ENCODE peak calls at places on chromosomes 3 and 15, in five cellular contexts. H, Z, F, S and X are unnamed samples.

GRCh38 chr3:78712270-78712669 is 1055.5 kb downstream of the ROBO1 start:
- DNase-seq in S (no peak), Z (no peak), F (no peak), H (no peak), X (no peak)

GRCh38 chr15:70596354-70597055 is 166.9 kb downstream of the UACA start:
- DNase-seq in Z (no peak), H (no peak), F (no peak), S (no peak), X (peak; percentile 7)

GRCh38 chr3:194269610-194270145 is 81.5 kb downstream of the CPN2 start:
- DNase-seq in H (peak; percentile 86), S (no peak), Z (no peak), F (no peak), X (no peak)

GRCh38 chr3:61699622-61700021 is 138.3 kb downstream of the PTPRG start:
- DNase-seq in H (peak; percentile 92), S (no peak), F (no peak), Z (peak; percentile 35), X (no peak)

GRCh38 chr3:190989213-190989612 is 126.7 kb upstream of the GMNC start:
- DNase-seq in Z (no peak), H (no peak), S (no peak), F (no peak), X (no peak)

GRCh38 chr3:125606291-125606690 is 11.0 kb upstream of the OSBPL11 start:
- DNase-seq in S (no peak), F (no peak), Z (no peak), H (no peak), X (no peak)

GRCh38 chr3:194386066-194386465 is 13.0 kb downstream of the GP5 start:
- DNase-seq in H (no peak), F (no peak), S (no peak), Z (no peak), X (no peak)

GRCh38 chr3:32557640-32558352 is 12.9 kb downstream of the DYNC1LI1 start:
- DNase-seq in F (no peak), S (no peak), H (no peak), Z (no peak), X (no peak)

GRCh38 chr3:66023728-66024390 is 14.9 kb downstream of the MAGI1 start:
- DNase-seq in Z (no peak), S (no peak), H (no peak), F (no peak), X (no peak)

GRCh38 chr3:134646086-134646485 is 4.7 kb downstream of the KY start:
- DNase-seq in F (no peak), H (no peak), Z (no peak), S (no peak), X (no peak)

GRCh38 chr3:35648347-35648746 is 9.0 kb downstream of the ARPP21 start:
- DNase-seq in Z (no peak), S (no peak), F (no peak), H (no peak), X (no peak)

GRCh38 chr3:171566803-171567422 is 106.7 kb upstream of the TNIK start:
- DNase-seq in Z (peak; percentile 46), S (no peak), H (peak; percentile 82), F (peak; percentile 64), X (peak; percentile 13)

GRCh38 chr15:74621546-74621920 is 5.9 kb downstream of the CLK3 start:
- DNase-seq in F (no peak), S (no peak), H (no peak), Z (no peak), X (no peak)

GRCh38 chr3:78204977-78205376 is 1165.1 kb downstream of the ROBO2 start:
- DNase-seq in H (peak; percentile 46), S (no peak), F (peak; percentile 57), Z (no peak), X (no peak)

GRCh38 chr3:141231923-141232861 is 567 bp downstream of the PXYLP1 start:
- DNase-seq in H (peak; percentile 76), F (peak; percentile 58), Z (peak; percentile 29), S (no peak), X (no peak)

GRCh38 chr3:194633349-194634004 is at the start of gene TMEM44:
- DNase-seq in Z (peak; percentile 86), S (peak; percentile 21), H (peak; percentile 88), F (peak; percentile 91), X (peak; percentile 46)

GRCh38 chr15:29143909-29144308 is 125.7 kb downstream of the NSMCE3 start:
- DNase-seq in S (no peak), F (no peak), H (no peak), Z (no peak), X (no peak)

GRCh38 chr3:139505829-139506386 is 29.6 kb upstream of the RBP2 start:
- DNase-seq in F (no peak), H (no peak), Z (no peak), S (no peak), X (no peak)

GRCh38 chr3:72606005-72606800 is 242.0 kb downstream of the SHQ1 start:
- DNase-seq in H (no peak), Z (no peak), F (no peak), S (no peak), X (no peak)

GRCh38 chr15:31252386-31252785 is 74.2 kb upstream of the KLF13 start:
- DNase-seq in F (no peak), Z (no peak), H (no peak), S (no peak), X (no peak)

GRCh38 chr3:65751123-65751700 is 287.5 kb downstream of the MAGI1 start:
- DNase-seq in S (no peak), Z (peak; percentile 71), F (peak; percentile 79), H (peak; percentile 92), X (no peak)

GRCh38 chr3:98775459-98775858 is 12.3 kb downstream of the ST3GAL6 start:
- DNase-seq in S (no peak), Z (no peak), H (no peak), F (no peak), X (no peak)

GRCh38 chr3:151504606-151505005 is 43.7 kb upstream of the IGSF10 start:
- DNase-seq in H (no peak), Z (no peak), S (no peak), F (no peak), X (no peak)

GRCh38 chr15:66253643-66254363 is at the start of gene MEGF11:
- DNase-seq in S (no peak), H (peak; percentile 87), F (peak; percentile 57), Z (no peak), X (no peak)

GRCh38 chr3:32392530-32393302 is 1.1 kb downstream of the CMTM7 start:
- DNase-seq in F (no peak), H (peak; percentile 38), Z (no peak), S (no peak), X (no peak)

GRCh38 chr3:13346481-13347389 is 73.4 kb downstream of the NUP210 start:
- DNase-seq in S (peak; percentile 53), H (peak; percentile 78), F (peak; percentile 56), Z (no peak), X (no peak)

GRCh38 chr3:13347390-13347966 is 72.6 kb downstream of the NUP210 start:
- DNase-seq in S (no peak), Z (no peak), F (peak; percentile 28), H (peak; percentile 61), X (no peak)

GRCh38 chr3:13348100-13348499 is 72.0 kb downstream of the NUP210 start:
- DNase-seq in Z (no peak), H (no peak), F (no peak), S (no peak), X (no peak)

GRCh38 chr3:13349823-13350222 is 70.3 kb downstream of the NUP210 start:
- DNase-seq in S (no peak), H (no peak), Z (peak; percentile 58), F (peak; percentile 0), X (no peak)

DNA sequence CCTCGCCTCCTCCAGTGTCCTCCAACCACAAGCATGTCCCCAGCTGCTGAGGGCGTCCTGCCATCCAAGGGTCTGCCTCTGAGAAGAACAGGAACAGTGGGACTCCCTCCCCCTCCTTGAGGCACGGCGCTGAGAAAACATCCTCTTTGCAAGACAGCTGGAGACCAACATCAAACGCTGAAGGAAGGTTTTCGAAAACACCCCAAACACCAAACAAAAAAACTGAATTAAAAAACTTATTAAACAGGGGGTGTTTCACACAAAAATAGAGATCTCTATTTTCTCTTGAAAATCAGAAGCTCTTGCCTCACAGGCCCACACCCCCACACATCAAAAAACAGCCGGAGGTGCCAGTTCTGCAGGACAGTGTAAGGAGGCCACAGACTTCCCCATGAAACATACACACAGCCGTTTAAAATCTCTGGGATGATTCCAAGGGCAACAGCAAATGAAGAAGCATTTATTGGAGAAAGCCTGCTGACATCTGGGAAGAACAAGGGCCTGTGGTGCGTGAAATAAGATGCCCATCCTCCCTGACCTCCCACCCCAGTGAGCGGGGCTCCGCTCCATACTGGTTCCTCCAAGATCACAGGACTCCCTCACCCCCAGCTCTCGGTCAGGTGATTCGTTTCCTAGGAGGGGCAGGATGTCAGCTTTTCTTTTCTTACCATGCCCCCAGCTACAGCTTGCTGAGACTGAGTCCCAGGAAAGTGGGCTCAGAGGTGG is 71.3 kb downstream of the NUP210 start:
- DNase-seq in S (no peak), F (no peak), Z (no peak), H (peak; percentile 51), X (no peak)
- H3K27ac ChIP-seq in S (peak overlapping the region; percentile 29), F (no peak overlapping the region), Z (peak overlapping the region; percentile 71), H (peak overlapping the region; percentile 93), X (no peak overlapping the region)

GRCh38 chr3:127237835-127238234 is 44.9 kb downstream of the PRR23E start:
- DNase-seq in H (no peak), S (no peak), Z (no peak), F (no peak), X (no peak)
- H3K27me3 ChIP-seq in H (no peaks in the 10 kb centered on the region), S (no peaks in the 10 kb centered on the region), Z (no peaks in the 10 kb centered on the region), F (no peaks in the 10 kb centered on the region), X (peaks cover 3% of the 10 kb centered on the region)

GRCh38 chr3:188268336-188268735 is 114.4 kb downstream of the LPP start:
- DNase-seq in Z (no peak), F (no peak), S (no peak), H (no peak), X (no peak)

GRCh38 chr3:188269040-188269439 is 115.1 kb downstream of the LPP start:
- DNase-seq in H (no peak), F (no peak), S (no peak), Z (no peak), X (no peak)

GRCh38 chr3:188264231-188265213 is 110.6 kb downstream of the LPP start:
- DNase-seq in S (no peak), Z (no peak), H (no peak), F (no peak), X (no peak)

GRCh38 chr3:188267790-188268333 is 113.9 kb downstream of the LPP start:
- DNase-seq in F (no peak), H (peak; percentile 71), S (no peak), Z (no peak), X (no peak)

DNA sequence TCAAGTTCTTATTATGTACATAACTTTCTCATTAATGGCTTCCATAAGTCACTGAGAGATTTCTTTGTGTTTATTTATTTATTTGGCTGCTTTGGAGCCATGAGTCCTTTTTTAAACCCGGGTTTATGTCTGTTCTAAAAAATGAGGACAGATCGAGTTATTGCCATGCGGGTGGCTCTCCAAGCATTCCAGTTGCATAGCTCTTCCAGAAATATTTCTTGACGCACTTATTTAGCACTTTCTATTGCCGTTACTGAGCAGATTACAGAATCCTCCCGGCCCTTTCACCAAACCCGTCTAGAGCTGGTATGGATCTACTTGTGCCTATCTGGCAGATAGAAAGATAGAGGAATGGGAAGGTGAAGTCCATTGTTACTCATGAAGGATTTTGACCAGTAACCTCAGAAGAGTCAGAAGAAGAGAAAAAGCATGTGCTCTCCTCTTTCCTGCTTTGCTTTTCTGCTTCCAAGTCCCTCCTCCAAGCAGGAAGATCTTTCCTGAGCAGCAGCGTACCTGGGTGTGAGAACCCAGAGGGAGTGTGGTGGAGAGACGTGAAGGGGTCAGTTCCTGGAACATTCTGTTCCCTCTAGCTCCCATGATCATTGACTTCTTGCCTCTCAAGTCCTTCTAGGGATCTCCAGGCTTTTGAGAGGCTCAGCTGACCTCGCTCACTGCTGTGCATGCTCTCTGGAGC is 112.8 kb downstream of the LPP start:
- DNase-seq in S (no peak), H (no peak), F (no peak), Z (no peak), X (no peak)
- H3K4me1 ChIP-seq in S (no peaks in the 10 kb centered on the region), H (peaks cover 72% of the 10 kb centered on the region), F (peaks cover 71% of the 10 kb centered on the region), Z (peaks cover 29% of the 10 kb centered on the region), X (peaks cover 9% of the 10 kb centered on the region)

GRCh38 chr3:170002231-170002630 is 35.6 kb upstream of the GPR160 start:
- DNase-seq in S (no peak), H (no peak), F (no peak), Z (no peak), X (no peak)
- H3K27ac ChIP-seq in S (no peak overlapping the region), H (no peak overlapping the region), F (no peak overlapping the region), Z (no peak overlapping the region), X (no peak overlapping the region)